ENCODE peak calls at places on chromosomes 12 and 14, in nine cellular contexts. J is RWPE1; R is CD8-positive, alpha-beta T cell; C is progenitor cell of endocrine pancreas; W is left cardiac atrium; N is NCI-H1105; I is HEK293T; F is GM12892; H is ELR. P is an unnamed sample.
A peak's percentile ranks its signal among the peaks of the same experiment; 100 is the strongest.

GRCh38 chr12:57810450-57810849 is 8.1 kb downstream of the AVIL start:
- DNase-seq in R (no peak), H (peak; percentile 65), W (no peak), F (no peak), N (no peak), J (peak; percentile 69), C (no peak), I (no peak), P (no peak)

GRCh38 chr12:122137681-122138080 is 36.3 kb downstream of the IL31 start:
- DNase-seq in W (no peak), J (peak; percentile 76), F (no peak), N (no peak), I (no peak), H (no peak), C (no peak), R (no peak), P (no peak)

GRCh38 chr12:85280138-85280983 is at the start of gene ALX1:
- DNase-seq in C (peak; percentile 57), W (peak; percentile 21), J (peak; percentile 15), H (peak; percentile 10), R (no peak), I (peak; percentile 64), F (no peak), N (no peak), P (no peak)

GRCh38 chr12:116922194-116922897 is 11.6 kb downstream of the FBXW8 start:
- DNase-seq in J (no peak), I (no peak), R (no peak), H (no peak), W (no peak), N (no peak), F (no peak), C (no peak), P (no peak)

GRCh38 chr12:124032265-124032886 is 59.4 kb downstream of the ZNF664 start:
- DNase-seq in J (peak; percentile 80), R (no peak), F (no peak), H (peak; percentile 77), N (peak; percentile 25), W (no peak), C (no peak), I (peak; percentile 75), P (peak; percentile 27)

GRCh38 chr12:28958553-28959195 is 190.4 kb upstream of the FAR2 start:
- DNase-seq in C (no peak), I (no peak), R (no peak), N (no peak), F (no peak), J (no peak), H (no peak), W (no peak), P (no peak)

GRCh38 chr12:90124289-90124688 is 415.7 kb upstream of the ATP2B1 start:
- DNase-seq in I (no peak), N (no peak), W (no peak), H (no peak), R (no peak), F (no peak), C (no peak), J (no peak), P (no peak)

GRCh38 chr14:31692376-31692781 is 131.2 kb downstream of the NUBPL start:
- DNase-seq in F (no peak), W (no peak), N (peak; percentile 80), I (no peak), J (no peak), R (no peak), C (no peak), H (no peak), P (no peak)

GRCh38 chr12:26845057-26845666 is 12.2 kb upstream of the ITPR2 start:
- DNase-seq in I (peak; percentile 27), R (no peak), F (no peak), H (peak; percentile 67), C (peak; percentile 50), W (peak; percentile 77), N (no peak), J (no peak), P (no peak)

GRCh38 chr12:124700810-124701594 is 133.6 kb upstream of the NCOR2 start:
- DNase-seq in F (no peak), W (peak; percentile 63), H (no peak), J (peak; percentile 67), I (no peak), N (no peak), R (no peak), C (no peak), P (no peak)

GRCh38 chr14:93946506-93947170 is 19.5 kb downstream of the FAM181A start:
- DNase-seq in R (no peak), J (peak; percentile 28), I (no peak), W (no peak), F (no peak), N (no peak), C (no peak), H (peak; percentile 46), P (no peak)

GRCh38 chr14:88879016-88879415 is 54.6 kb downstream of the TTC8 start:
- DNase-seq in H (peak; percentile 92), C (no peak), W (no peak), F (no peak), J (peak; percentile 42), I (no peak), N (no peak), R (no peak), P (no peak)

GRCh38 chr12:101838628-101839323 is 8.0 kb upstream of the GNPTAB start:
- DNase-seq in R (peak; percentile 52), F (no peak), W (no peak), I (no peak), N (no peak), H (no peak), C (no peak), J (no peak), P (no peak)

GRCh38 chr14:59360923-59361794 is 104.0 kb downstream of the GPR135 start:
- DNase-seq in R (no peak), H (peak; percentile 89), F (no peak), N (peak; percentile 94), I (no peak), W (peak; percentile 76), J (peak; percentile 70), C (no peak), P (no peak)